ENCODE peak calls at places on chromosomes 12 and 14, in four cellular contexts. W is A549, D is H1, K is K562. C is an unnamed sample.
A peak's percentile ranks its signal among the peaks of the same experiment; 100 is the strongest.

GRCh38 chr12:121793501-121793835 is at the start of gene RHOF:
- DNase-seq in W (no peak), D (no peak), K (no peak), C (no peak)

GRCh38 chr14:95256011-95256775 is 63.5 kb downstream of the CLMN start:
- DNase-seq in D (no peak), W (no peak), K (no peak), C (no peak)

GRCh38 chr12:102426599-102427541 is 53.5 kb downstream of the IGF1 start:
- DNase-seq in D (no peak), K (no peak), W (no peak), C (no peak)

GRCh38 chr12:122123051-122123760 is 44.6 kb downstream of the MLXIP start:
- DNase-seq in D (no peak), K (peak; percentile 74), W (peak; percentile 76), C (peak; percentile 63)

GRCh38 chr14:65369560-65369959 is 43.0 kb upstream of the FUT8 start:
- DNase-seq in K (no peak), D (no peak), W (no peak), C (no peak)

GRCh38 chr12:3168775-3169221 is 91.6 kb downstream of the TSPAN9 start:
- DNase-seq in K (no peak), W (peak; percentile 86), D (peak; percentile 33), C (no peak)

GRCh38 chr12:47649381-47649780 is 56.4 kb downstream of the RPAP3 start:
- DNase-seq in D (no peak), W (no peak), K (no peak), C (no peak)

GRCh38 chr12:18171571-18171970 is 81.6 kb upstream of the RERGL start:
- DNase-seq in W (no peak), D (no peak), K (no peak), C (no peak)

GRCh38 chr12:12636641-12637040 is 25.0 kb downstream of the CREBL2 start:
- DNase-seq in K (no peak), D (no peak), W (no peak), C (no peak)

GRCh38 chr14:94681300-94682060 is 69.3 kb downstream of the SERPINA3 start:
- DNase-seq in D (no peak), W (peak; percentile 69), K (peak; percentile 18), C (peak; percentile 78)

GRCh38 chr12:55693323-55694187 is 14.1 kb downstream of the ITGA7 start:
- DNase-seq in K (no peak), W (no peak), D (no peak), C (no peak)

GRCh38 chr12:105334568-105334967 is 4.1 kb downstream of the C12orf75 start:
- DNase-seq in D (no peak), K (no peak), W (no peak), C (no peak)

GRCh38 chr14:74979029-74979428 is 23.6 kb upstream of the PGF start:
- DNase-seq in D (no peak), W (no peak), K (no peak), C (no peak)

GRCh38 chr14:83702619-83703018 is 1827.3 kb upstream of the FLRT2 start:
- DNase-seq in W (no peak), D (no peak), K (no peak), C (no peak)

GRCh38 chr14:81519200-81519998 is 14.3 kb downstream of the SEL1L start:
- DNase-seq in W (no peak), D (no peak), K (peak; percentile 35), C (no peak)

GRCh38 chr14:88895116-88895515 is 70.7 kb downstream of the TTC8 start:
- DNase-seq in K (no peak), D (no peak), W (no peak), C (no peak)

GRCh38 chr14:39668449-39668848 is 236.2 kb upstream of the FBXO33 start:
- DNase-seq in K (no peak), D (no peak), W (no peak), C (no peak)

GRCh38 chr14:39666386-39666785 is 234.2 kb upstream of the FBXO33 start:
- DNase-seq in D (no peak), W (no peak), K (no peak), C (no peak)

DNA sequence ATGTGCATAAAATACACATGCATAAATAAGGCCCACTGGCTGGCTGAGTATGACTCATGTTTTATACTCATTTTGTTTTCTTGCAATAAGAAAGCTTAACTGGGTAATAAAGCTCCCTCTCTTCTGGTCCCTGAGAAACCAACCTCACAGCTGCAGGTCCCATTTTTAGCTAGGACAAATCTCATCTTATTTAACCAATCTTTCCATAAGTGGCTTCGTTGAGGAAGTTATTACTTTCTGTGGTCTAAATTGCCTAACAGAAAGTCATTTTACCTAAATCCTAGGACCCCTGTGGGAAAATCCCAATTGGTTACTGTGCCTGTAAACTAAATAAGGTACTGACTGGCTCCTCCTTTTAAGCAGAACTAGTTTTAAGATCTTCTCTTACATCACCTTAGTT is 232.9 kb upstream of the FBXO33 start:
- DNase-seq in W (no peak), D (no peak), K (no peak), C (no peak)
- TF ChIP-seq PHF8 in W (no peak), D (no peak), K (no peak), C (no peak)

GRCh38 chr14:73665130-73665529 is 20.3 kb downstream of the DNAL1 start:
- DNase-seq in K (no peak), D (no peak), W (no peak), C (no peak)

GRCh38 chr14:73660511-73660910 is 15.7 kb downstream of the DNAL1 start:
- DNase-seq in K (no peak), D (no peak), W (no peak), C (no peak)

GRCh38 chr14:73663548-73664212 is 18.9 kb downstream of the DNAL1 start:
- DNase-seq in K (no peak), W (no peak), D (no peak), C (peak; percentile 81)

GRCh38 chr14:73662439-73663056 is 17.8 kb downstream of the DNAL1 start:
- DNase-seq in D (peak; percentile 39), K (peak; percentile 17), W (peak; percentile 53), C (peak; percentile 60)

DNA sequence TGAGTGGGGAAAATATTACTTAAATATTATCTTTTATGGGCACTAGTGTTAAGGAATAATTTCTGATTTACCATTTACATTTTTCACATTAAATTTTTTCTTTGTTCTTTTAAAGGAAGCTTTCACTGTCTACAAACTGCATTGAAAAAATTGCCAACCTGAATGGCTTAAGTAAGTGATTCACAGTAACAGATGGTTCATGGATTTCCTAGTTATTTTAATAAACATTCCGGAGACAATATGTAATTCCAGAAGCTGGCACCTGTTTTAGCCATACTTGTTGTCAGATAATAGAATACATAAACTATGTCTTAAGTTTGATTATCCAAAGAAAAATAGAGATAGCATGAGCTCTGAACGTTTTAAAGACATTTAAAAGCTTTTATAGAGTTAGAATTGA is 17.1 kb downstream of the DNAL1 start:
- DNase-seq in W (no peak), K (no peak), D (no peak), C (no peak)
- TF ChIP-seq PHF8 in W (no peak), K (no peak), D (no peak), C (no peak)

GRCh38 chr12:130871286-130872178 is at the start of gene RAN:
- DNase-seq in W (peak; percentile 95), K (peak; percentile 99), D (peak; percentile 71), C (peak; percentile 78)

GRCh38 chr12:130872179-130873096 is 572 bp downstream of the RAN start:
- DNase-seq in K (peak; percentile 62), D (no peak), W (peak; percentile 46), C (no peak)

GRCh38 chr12:130868412-130868811 is 3.5 kb upstream of the RAN start:
- DNase-seq in W (no peak), D (no peak), K (no peak), C (no peak)

GRCh38 chr12:130873106-130873795 is 1.4 kb downstream of the RAN start:
- DNase-seq in W (no peak), K (no peak), D (no peak), C (no peak)

GRCh38 chr12:130870442-130871285 is 1.2 kb upstream of the RAN start:
- DNase-seq in K (peak; percentile 87), W (peak; percentile 98), D (peak; percentile 73), C (peak; percentile 96)
- TF ChIP-seq PHF8 in K (peak; percentile 29), W (no peak), D (no peak), C (no peak)

DNA sequence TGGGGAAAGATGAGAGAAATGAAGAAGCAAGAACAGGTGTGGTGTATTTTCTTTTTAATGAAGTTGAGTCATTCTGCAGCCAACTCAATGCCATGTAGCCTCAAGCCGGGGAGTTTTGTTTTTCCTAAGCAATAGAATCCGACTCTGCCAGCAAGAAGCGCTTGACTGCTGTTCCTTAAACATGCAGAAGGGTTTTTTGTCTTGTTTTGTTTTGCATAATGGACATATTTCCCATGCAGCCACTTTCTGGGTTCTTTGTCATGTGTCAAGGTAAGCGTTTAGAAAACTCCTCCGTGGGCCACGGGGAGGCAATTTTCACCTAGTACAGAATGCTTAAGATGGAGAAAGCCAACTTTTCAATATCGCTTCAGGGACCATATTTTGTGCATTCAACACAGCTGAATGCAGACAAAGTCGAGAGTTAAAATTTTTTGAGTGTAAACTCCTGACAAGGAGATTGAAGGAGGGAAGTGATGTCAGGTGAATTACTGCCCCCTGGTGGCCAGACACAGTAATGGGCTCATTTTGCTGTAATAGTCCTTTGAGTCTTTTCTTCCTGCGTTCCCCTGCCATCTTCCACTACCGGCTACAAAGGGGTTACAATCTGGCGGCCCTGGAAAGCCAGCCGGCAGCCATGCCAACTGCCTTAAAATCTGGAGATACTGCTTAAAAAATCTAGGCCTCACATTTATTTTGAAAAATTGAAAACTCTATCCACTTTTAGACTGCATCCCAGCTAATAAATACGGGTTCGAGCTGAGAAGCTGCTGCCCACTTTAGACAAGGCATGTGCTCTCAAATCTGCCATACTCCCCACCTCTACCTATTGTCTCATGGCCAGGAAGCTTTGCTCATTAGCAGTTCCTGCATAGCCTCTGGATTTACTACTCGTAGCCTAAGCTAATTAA is 3.2 kb upstream of the FICD start:
- DNase-seq in D (peak; percentile 63), W (peak; percentile 67), K (peak; percentile 60), C (peak; percentile 56)
- TF ChIP-seq PHF8 in D (no peak), W (no peak), K (no peak), C (no peak)

GRCh38 chr12:53159195-53159834 is 21.2 kb upstream of the ZNF740 start:
- DNase-seq in W (peak; percentile 96), K (peak; percentile 90), D (no peak), C (peak; percentile 77)
- TF ChIP-seq PHF8 in W (no peak), K (peak; percentile 32), D (no peak), C (no peak)

GRCh38 chr12:62813031-62813829 is 121.7 kb downstream of the PPM1H start:
- DNase-seq in D (peak; percentile 31), W (peak; percentile 58), K (peak; percentile 47), C (no peak)
- TF ChIP-seq PHF8 in D (no peak), W (no peak), K (no peak), C (no peak)

GRCh38 chr12:94148841-94149780 is 734 bp downstream of the PLXNC1 start:
- DNase-seq in W (peak; percentile 34), K (no peak), D (no peak), C (no peak)

GRCh38 chr12:94152292-94153083 is 4.1 kb downstream of the PLXNC1 start:
- DNase-seq in D (no peak), W (no peak), K (no peak), C (peak; percentile 61)

GRCh38 chr12:94149781-94150482 is 1.6 kb downstream of the PLXNC1 start:
- DNase-seq in D (no peak), W (no peak), K (no peak), C (no peak)

GRCh38 chr12:94151577-94151976 is 3.2 kb downstream of the PLXNC1 start:
- DNase-seq in K (no peak), D (no peak), W (no peak), C (peak; percentile 81)

GRCh38 chr12:94150483-94151225 is 2.3 kb downstream of the PLXNC1 start:
- DNase-seq in D (no peak), W (no peak), K (no peak), C (no peak)
- TF ChIP-seq PHF8 in D (no peak), W (no peak), K (no peak), C (peak; percentile 35)